ENCODE peak calls at places on chromosomes 7 and 10, in four cellular contexts. S, F, K and H are unnamed samples.

GRCh38 chr7:111647881-111648280 is 85.6 kb upstream of the IMMP2L start:
- DNase-seq in S (no peak), F (no peak), K (no peak), H (no peak)

GRCh38 chr7:74002474-74003017 is 25.4 kb upstream of the ELN start:
- DNase-seq in S (no peak), F (no peak), K (no peak), H (no peak)

GRCh38 chr7:156979007-156979606 is 29.6 kb downstream of the NOM1 start:
- DNase-seq in S (no peak), F (no peak), K (no peak), H (no peak)

GRCh38 chr10:3226960-3227724 is 54.6 kb upstream of the PITRM1 start:
- DNase-seq in S (no peak), F (no peak), K (no peak), H (no peak)

GRCh38 chr7:2856388-2857169 is 12.5 kb upstream of the GNA12 start:
- DNase-seq in S (no peak), F (no peak), K (no peak), H (no peak)

GRCh38 chr7:97118306-97118917 is 914 bp downstream of the SDHAF3 start:
- DNase-seq in S (no peak), F (no peak), K (no peak), H (no peak)

GRCh38 chr7:39622609-39623311 is 612 bp upstream of the RALA start:
- DNase-seq in S (no peak), F (no peak), K (no peak), H (no peak)

GRCh38 chr10:3072641-3073360 is 5.5 kb downstream of the PFKP start:
- DNase-seq in S (no peak), F (no peak), K (no peak), H (no peak)

GRCh38 chr10:2037966-2038493 is 300.7 kb upstream of the ADARB2 start:
- DNase-seq in S (no peak), F (no peak), K (no peak), H (no peak)

GRCh38 chr10:124680675-124681074 is 63.5 kb downstream of the FAM53B start:
- DNase-seq in S (no peak), F (no peak), K (peak; percentile 68), H (no peak)

GRCh38 chr10:35384265-35384868 is 48.1 kb downstream of the CCNY start:
- DNase-seq in S (no peak), F (peak; percentile 23), K (no peak), H (no peak)

GRCh38 chr10:91424016-91424415 is 13.9 kb downstream of the HECTD2 start:
- DNase-seq in S (no peak), F (no peak), K (no peak), H (no peak)

GRCh38 chr10:98030093-98030821 is at the start of gene CRTAC1:
- DNase-seq in S (no peak), F (peak; percentile 78), K (peak; percentile 48), H (peak; percentile 88)

GRCh38 chr10:8396675-8397074 is 342.2 kb downstream of the GATA3 start:
- DNase-seq in S (no peak), F (no peak), K (no peak), H (no peak)

GRCh38 chr7:120809260-120809659 is 48.7 kb downstream of the TSPAN12 start:
- DNase-seq in S (no peak), F (no peak), K (no peak), H (no peak)

GRCh38 chr7:258476-259190 is 31.3 kb upstream of the FOXL3 start:
- DNase-seq in S (no peak), F (no peak), K (peak; percentile 14), H (no peak)

GRCh38 chr10:119368991-119369869 is 161.9 kb downstream of the GRK5 start:
- DNase-seq in S (no peak), F (no peak), K (no peak), H (no peak)

GRCh38 chr10:43204394-43204942 is 62.4 kb downstream of the RASGEF1A start:
- DNase-seq in S (no peak), F (no peak), K (no peak), H (peak; percentile 31)

GRCh38 chr7:111638048-111638447 is 75.8 kb upstream of the IMMP2L start:
- DNase-seq in S (no peak), F (no peak), K (no peak), H (no peak)

GRCh38 chr10:117224036-117224430 is 16.9 kb upstream of the SLC18A2 start:
- DNase-seq in S (no peak), F (no peak), K (no peak), H (no peak)

GRCh38 chr10:8404721-8405120 is 350.2 kb downstream of the GATA3 start:
- DNase-seq in S (no peak), F (no peak), K (no peak), H (no peak)

GRCh38 chr10:77742172-77742571 is 104.6 kb upstream of the KCNMA1 start:
- DNase-seq in S (no peak), F (no peak), K (no peak), H (no peak)

GRCh38 chr10:43983405-43983804 is 334.7 kb upstream of the ZNF32 start:
- DNase-seq in S (no peak), F (no peak), K (no peak), H (no peak)

GRCh38 chr7:29146888-29147609 is 712 bp upstream of the CPVL start:
- DNase-seq in S (no peak), F (peak; percentile 16), K (peak; percentile 67), H (peak; percentile 30)

GRCh38 chr7:44433255-44434022 is 57.0 kb downstream of the NUDCD3 start:
- DNase-seq in S (no peak), F (no peak), K (peak; percentile 45), H (no peak)

GRCh38 chr7:154640266-154640865 is 362.6 kb downstream of the PAXIP1 start:
- DNase-seq in S (no peak), F (peak; percentile 21), K (no peak), H (peak; percentile 53)

GRCh38 chr7:142796501-142797341 is 26.0 kb downstream of the PRSS2 start:
- DNase-seq in S (no peak), F (no peak), K (no peak), H (no peak)

GRCh38 chr10:86346794-86347665 is 19.6 kb downstream of the GRID1 start:
- DNase-seq in S (no peak), F (no peak), K (no peak), H (peak; percentile 0)

GRCh38 chr10:63264852-63265617 is 131.9 kb downstream of the NRBF2 start:
- DNase-seq in S (no peak), F (peak; percentile 56), K (no peak), H (no peak)

GRCh38 chr10:126090911-126091728 is 194.8 kb downstream of the FANK1 start:
- DNase-seq in S (no peak), F (no peak), K (no peak), H (no peak)

GRCh38 chr7:158052381-158053095 is 535.1 kb downstream of the PTPRN2 start:
- DNase-seq in S (no peak), F (no peak), K (no peak), H (no peak)

GRCh38 chr10:118594392-118595063 is 920 bp downstream of the PRLHR start:
- DNase-seq in S (peak; percentile 83), F (peak; percentile 81), K (peak; percentile 51), H (peak; percentile 36)

GRCh38 chr10:71319042-71319799 is at the start of gene SLC29A3:
- DNase-seq in S (peak; percentile 47), F (peak; percentile 93), K (peak; percentile 86), H (peak; percentile 81)
- H3K27ac ChIP-seq in S (no peak within 1 kb of the TSS), F (peak within 1 kb of the TSS; percentile 49), K (peak within 1 kb of the TSS; percentile 70), H (peak within 1 kb of the TSS; percentile 89)

GRCh38 chr7:43076189-43076605 is 36.2 kb upstream of the HECW1 start:
- DNase-seq in S (no peak), F (no peak), K (no peak), H (no peak)
- H3K27ac ChIP-seq in S (no peak overlapping the region), F (no peak overlapping the region), K (no peak overlapping the region), H (no peak overlapping the region)

GRCh38 chr10:79207726-79208125 is 139.0 kb downstream of the ZMIZ1 start:
- DNase-seq in S (no peak), F (no peak), K (no peak), H (no peak)
- H3K27ac ChIP-seq in S (no peak overlapping the region), F (no peak overlapping the region), K (no peak overlapping the region), H (no peak overlapping the region)

GRCh38 chr10:79402625-79402946 is 42.8 kb downstream of the ZCCHC24 start:
- DNase-seq in S (no peak), F (no peak), K (no peak), H (no peak)
- H3K27ac ChIP-seq in S (no peak overlapping the region), F (peak overlapping the region; percentile 93), K (peak overlapping the region; percentile 86), H (no peak overlapping the region)

DNA sequence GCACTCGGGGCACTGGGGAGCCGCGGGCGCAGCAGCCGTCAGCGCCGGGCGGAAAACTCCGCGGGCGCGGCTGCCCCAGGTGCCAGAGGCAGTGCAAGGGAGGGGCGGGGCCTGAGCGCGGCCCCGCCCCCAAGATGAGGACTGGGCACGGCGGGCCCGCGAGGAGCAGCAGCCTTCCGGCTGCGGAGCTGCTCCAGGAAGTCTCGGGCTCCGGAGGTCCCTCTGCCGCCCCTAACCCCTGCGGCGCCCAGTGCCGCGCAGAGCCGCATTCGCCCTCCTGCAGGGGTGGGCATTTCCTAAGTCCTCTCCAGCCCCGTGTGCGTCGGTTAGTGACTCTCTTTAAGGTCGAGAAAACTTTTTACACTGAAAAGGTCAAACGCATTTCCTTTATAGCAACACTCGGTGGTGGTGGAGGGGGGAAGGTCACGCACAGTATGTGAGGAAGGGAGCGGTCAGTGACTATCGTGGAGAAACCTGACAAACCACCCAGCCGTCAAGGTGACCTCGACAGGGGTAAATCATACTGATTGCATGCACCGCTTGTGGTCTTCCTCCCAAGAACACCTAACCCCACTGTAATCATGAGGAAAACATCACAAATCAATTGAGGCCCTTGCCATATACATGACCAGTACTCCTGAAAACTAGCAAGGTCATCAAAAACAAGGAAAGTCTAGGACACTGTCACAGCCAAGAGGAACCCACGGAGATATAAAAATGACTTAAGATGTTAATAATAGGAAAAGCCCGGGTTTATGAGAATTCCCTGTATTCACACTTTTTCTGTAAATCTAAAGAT is at the start of gene ANXA11:
- DNase-seq in S (peak; percentile 43), F (peak; percentile 95), K (peak; percentile 87), H (no peak)
- H3K27ac ChIP-seq in S (no peak within 1 kb of the TSS), F (peak within 1 kb of the TSS; percentile 99), K (peak within 1 kb of the TSS; percentile 99), H (peak within 1 kb of the TSS; percentile 88)

DNA sequence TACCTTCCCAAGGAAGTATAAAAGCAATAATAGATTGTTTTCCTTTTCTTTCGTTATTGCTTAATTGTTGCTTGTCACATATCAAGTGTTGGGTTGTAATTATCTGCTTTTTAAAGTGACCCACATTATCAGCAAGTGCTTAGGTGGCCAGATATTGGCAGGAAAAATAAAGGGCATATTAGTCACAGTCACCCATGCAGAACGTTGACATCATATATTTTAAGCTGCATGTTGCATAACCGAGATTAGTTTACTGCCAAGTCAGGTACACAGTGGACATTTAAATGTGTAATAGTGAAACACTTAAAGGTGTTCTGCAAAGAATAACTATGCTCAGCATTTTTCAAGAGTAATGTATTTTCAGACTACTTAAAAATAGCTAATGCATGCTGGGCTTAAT is 11.4 kb downstream of the NEBL start:
- DNase-seq in S (no peak), F (peak; percentile 8), K (no peak), H (no peak)
- H3K27ac ChIP-seq in S (no peak overlapping the region), F (no peak overlapping the region), K (no peak overlapping the region), H (no peak overlapping the region)

GRCh38 chr10:131101011-131101410 is 210.5 kb downstream of the TCERG1L start:
- DNase-seq in S (no peak), F (no peak), K (no peak), H (no peak)

GRCh38 chr10:131102147-131102546 is 209.4 kb downstream of the TCERG1L start:
- DNase-seq in S (no peak), F (no peak), K (no peak), H (no peak)

GRCh38 chr10:131096031-131096430 is 215.5 kb downstream of the TCERG1L start:
- DNase-seq in S (no peak), F (no peak), K (no peak), H (no peak)

GRCh38 chr10:131098416-131098952 is 213.0 kb downstream of the TCERG1L start:
- DNase-seq in S (no peak), F (no peak), K (no peak), H (no peak)

GRCh38 chr10:131099028-131099427 is 212.5 kb downstream of the TCERG1L start:
- DNase-seq in S (no peak), F (no peak), K (no peak), H (no peak)
- H3K27ac ChIP-seq in S (no peak overlapping the region), F (no peak overlapping the region), K (no peak overlapping the region), H (no peak overlapping the region)